ENCODE peak calls at places on chromosome 17, in four cellular contexts. Y is WTC11, Z is HepG2, K is K562. O is an unnamed sample.
A peak's percentile ranks its signal among the peaks of the same experiment; 100 is the strongest.

GRCh38 chr17:41758601-41759000 is 24.2 kb upstream of the HAP1 start:
- DNase-seq in Y (no peak), Z (no peak), K (no peak), O (no peak)

GRCh38 chr17:48626470-48627241 is 498 bp upstream of the HOXB9 start:
- DNase-seq in Y (peak; percentile 71), Z (no peak), K (peak; percentile 96), O (peak; percentile 92)

GRCh38 chr17:47605006-47605405 is 44.7 kb upstream of the KPNB1 start:
- DNase-seq in Y (no peak), Z (no peak), K (no peak), O (no peak)

GRCh38 chr17:59853168-59853918 is 39.4 kb downstream of the TUBD1 start:
- DNase-seq in Y (peak; percentile 56), Z (peak; percentile 99), K (peak; percentile 53), O (peak; percentile 42)

GRCh38 chr17:18921912-18922451 is 30.0 kb upstream of the SLC5A10 start:
- DNase-seq in Y (no peak), Z (no peak), K (no peak), O (no peak)

GRCh38 chr17:46950997-46951621 is 27.9 kb downstream of the RPRML start:
- DNase-seq in Y (no peak), Z (no peak), K (no peak), O (no peak)

GRCh38 chr17:75777243-75777922 is 7.2 kb upstream of the UNK start:
- DNase-seq in Y (no peak), Z (no peak), K (no peak), O (no peak)

GRCh38 chr17:77129568-77130301 is 11.0 kb upstream of the SEC14L1 start:
- DNase-seq in Y (no peak), Z (no peak), K (no peak), O (no peak)

GRCh38 chr17:47915667-47916242 is 19.7 kb downstream of the SP2 start:
- DNase-seq in Y (no peak), Z (no peak), K (no peak), O (no peak)

GRCh38 chr17:27807567-27808470 is 7.5 kb upstream of the NOS2 start:
- DNase-seq in Y (no peak), Z (no peak), K (peak; percentile 31), O (no peak)

GRCh38 chr17:37820313-37821024 is 75.6 kb upstream of the HNF1B start:
- DNase-seq in Y (no peak), Z (no peak), K (no peak), O (no peak)

GRCh38 chr17:21283482-21284318 is 811 bp upstream of the MAP2K3 start:
- DNase-seq in Y (peak; percentile 33), Z (no peak), K (no peak), O (no peak)

GRCh38 chr17:51056813-51057510 is 63.7 kb downstream of the SPAG9 start:
- DNase-seq in Y (peak; percentile 40), Z (peak; percentile 68), K (peak; percentile 24), O (peak; percentile 34)

GRCh38 chr17:29710891-29711418 is 88.2 kb upstream of the CORO6 start:
- DNase-seq in Y (no peak), Z (peak; percentile 35), K (peak; percentile 82), O (no peak)

GRCh38 chr17:31308372-31308905 is 5.4 kb downstream of the EVI2B start:
- DNase-seq in Y (no peak), Z (no peak), K (peak; percentile 16), O (no peak)

GRCh38 chr17:72967963-72968585 is 124.4 kb downstream of the SLC39A11 start:
- DNase-seq in Y (no peak), Z (no peak), K (no peak), O (no peak)

GRCh38 chr17:46979023-46979870 is at the start of gene RPRML:
- DNase-seq in Y (peak; percentile 59), Z (no peak), K (peak; percentile 34), O (peak; percentile 70)

GRCh38 chr17:20997711-20998570 is 44.9 kb downstream of the USP22 start:
- DNase-seq in Y (peak; percentile 28), Z (no peak), K (no peak), O (no peak)

GRCh38 chr17:69578385-69578936 is 164.0 kb downstream of the MAP2K6 start:
- DNase-seq in Y (no peak), Z (no peak), K (no peak), O (no peak)

GRCh38 chr17:77003699-77004098 is 135.5 kb downstream of the MGAT5B start:
- DNase-seq in Y (no peak), Z (no peak), K (no peak), O (no peak)

GRCh38 chr17:79927136-79927661 is 88.0 kb upstream of the CBX4 start:
- DNase-seq in Y (no peak), Z (peak; percentile 66), K (no peak), O (no peak)

GRCh38 chr17:51467336-51467735 is 207.0 kb downstream of the UTP18 start:
- DNase-seq in Y (no peak), Z (no peak), K (no peak), O (no peak)

GRCh38 chr17:81574643-81574956 is 22.4 kb upstream of the FAAP100 start:
- DNase-seq in Y (no peak), Z (no peak), K (no peak), O (no peak)

GRCh38 chr17:81572499-81573030 is 20.4 kb upstream of the FAAP100 start:
- DNase-seq in Y (no peak), Z (no peak), K (no peak), O (no peak)

GRCh38 chr17:81576621-81577277 is 24.6 kb upstream of the FAAP100 start:
- DNase-seq in Y (no peak), Z (peak; percentile 89), K (no peak), O (no peak)

GRCh38 chr17:81575836-81576235 is 23.7 kb upstream of the FAAP100 start:
- DNase-seq in Y (no peak), Z (peak; percentile 59), K (no peak), O (no peak)

GRCh38 chr17:81573794-81574642 is 21.9 kb upstream of the FAAP100 start:
- DNase-seq in Y (no peak), Z (no peak), K (no peak), O (no peak)
- TF ChIP-seq ELF4 in Y (no peak), Z (no peak), K (no peak), O (no peak)

GRCh38 chr17:82734987-82735866 is at the start of gene FN3K:
- DNase-seq in Y (peak; percentile 70), Z (peak; percentile 48), K (peak; percentile 84), O (no peak)
- TF ChIP-seq ELF4 in Y (no peak), Z (no peak), K (no peak), O (no peak)

DNA sequence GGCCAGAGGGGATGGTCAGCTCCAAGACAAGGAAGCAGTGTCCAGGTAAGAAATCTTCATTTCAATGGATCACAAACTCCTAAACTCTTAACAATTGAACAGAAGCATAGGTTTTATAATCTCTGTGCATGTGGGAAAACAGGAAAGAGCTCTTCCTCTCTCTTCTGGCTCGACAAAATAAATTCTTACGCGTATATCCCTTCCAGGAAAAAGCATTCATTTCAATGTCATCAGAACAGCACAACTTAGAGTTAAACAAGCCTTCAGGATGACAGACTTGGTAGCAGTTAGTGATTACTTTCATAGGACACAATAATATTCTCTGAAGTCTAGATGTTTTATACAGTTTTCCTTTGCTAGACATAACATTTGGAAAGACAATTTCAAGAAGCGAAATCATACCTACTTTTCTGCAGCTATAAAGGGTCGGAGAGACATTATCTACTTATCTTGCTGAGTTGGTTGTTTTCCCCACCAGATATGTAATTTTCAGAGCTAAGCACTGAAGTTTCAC is 19.3 kb upstream of the SLC35G3 start:
- DNase-seq in Y (no peak), Z (no peak), K (no peak), O (no peak)
- TF ChIP-seq ELF4 in Y (no peak), Z (no peak), K (no peak), O (no peak)

DNA sequence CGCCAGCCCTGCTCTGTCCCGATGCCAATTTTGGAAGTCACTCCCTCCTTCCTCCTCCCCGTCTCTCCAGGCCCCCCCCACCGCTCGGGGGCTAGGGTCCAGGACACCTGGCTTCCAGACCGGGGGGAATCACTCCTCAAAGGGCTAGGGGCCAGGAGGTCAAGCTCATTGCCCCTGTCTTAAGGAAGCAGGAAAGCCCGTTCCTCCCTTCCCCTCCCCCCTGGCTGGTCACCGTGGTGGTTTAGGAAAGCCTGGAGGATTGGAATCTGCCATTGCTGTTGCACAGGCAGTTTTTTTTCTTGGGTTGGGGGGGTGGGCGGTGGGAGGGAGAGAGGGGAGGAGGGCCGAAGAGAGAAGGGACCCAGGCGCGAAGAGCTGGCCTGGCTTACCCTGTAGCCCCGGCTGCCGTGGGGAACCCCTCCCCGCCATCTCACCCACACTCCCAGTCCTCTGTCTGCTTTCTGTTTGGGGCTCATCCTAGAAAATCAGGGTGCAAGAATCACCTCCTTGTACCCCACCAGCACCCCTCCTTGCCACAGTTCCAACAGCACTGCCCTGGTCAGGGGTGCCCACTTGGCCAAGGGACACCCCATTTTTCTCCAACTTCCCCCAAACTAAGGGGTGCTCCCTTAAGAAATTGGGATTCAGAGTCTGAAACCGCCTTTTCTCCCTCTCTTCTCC is 2.9 kb upstream of the BCL6B start:
- DNase-seq in Y (peak; percentile 56), Z (no peak), K (peak; percentile 41), O (peak; percentile 74)
- TF ChIP-seq ELF4 in Y (no peak), Z (no peak), K (no peak), O (no peak)

O was measured in HEK293T.